ENCODE peak calls at places on chromosome X, in eight cellular contexts. Z is tibial artery; A is HCT116; V is A549; P is activated CD8-positive, alpha-beta T cell treated with anti-CD3 and anti-CD28 coated beads for 36 hours; B is dorsolateral prefrontal cortex; C is CD8-positive, alpha-beta T cell; I is GM12878. U is an unnamed sample.

GRCh38 chrX:137568741-137569469 is 3.0 kb downstream of the ZIC3 start:
- DNase-seq in Z (no peak), A (no peak), V (no peak), P (no peak), B (no peak), C (no peak), I (no peak), U (no peak)

GRCh38 chrX:15160558-15160957 is 109.3 kb downstream of the ASB9 start:
- DNase-seq in Z (no peak), A (no peak), V (no peak), P (no peak), B (no peak), C (no peak), I (no peak), U (no peak)

GRCh38 chrX:109475174-109475891 is 6.6 kb downstream of the GUCY2F start:
- DNase-seq in Z (peak; percentile 20), A (peak; percentile 54), V (peak; percentile 18), P (peak; percentile 27), B (peak; percentile 11), C (no peak), I (no peak), U (peak; percentile 41)

GRCh38 chrX:153671589-153672530 is 1.8 kb downstream of the PNCK start:
- DNase-seq in Z (no peak), A (no peak), V (no peak), P (no peak), B (no peak), C (no peak), I (no peak), U (no peak)

GRCh38 chrX:22746081-22746480 is 253.7 kb upstream of the DDX53 start:
- DNase-seq in Z (no peak), A (no peak), V (no peak), P (no peak), B (no peak), C (no peak), I (no peak), U (no peak)

GRCh38 chrX:151393514-151393913 is 3.5 kb upstream of the VMA21 start:
- DNase-seq in Z (no peak), A (no peak), V (no peak), P (peak; percentile 67), B (no peak), C (peak; percentile 39), I (no peak), U (no peak)

GRCh38 chrX:17944833-17945497 is 83.9 kb upstream of the RAI2 start:
- DNase-seq in Z (no peak), A (no peak), V (no peak), P (peak; percentile 12), B (no peak), C (no peak), I (no peak), U (peak; percentile 11)

GRCh38 chrX:113001836-113002235 is 161.2 kb upstream of the AMOT start:
- DNase-seq in Z (no peak), A (no peak), V (no peak), P (no peak), B (no peak), C (no peak), I (no peak), U (no peak)

GRCh38 chrX:109843963-109844751 is 111.1 kb upstream of the ACSL4 start:
- DNase-seq in Z (no peak), A (no peak), V (no peak), P (peak; percentile 8), B (no peak), C (no peak), I (no peak), U (no peak)

GRCh38 chrX:1138476-1138875 is 74.0 kb downstream of the CRLF2 start:
- DNase-seq in Z (no peak), A (no peak), V (no peak), P (no peak), B (no peak), C (no peak), I (no peak), U (no peak)

GRCh38 chrX:1134976-1135375 is 77.5 kb downstream of the CRLF2 start:
- DNase-seq in Z (no peak), A (no peak), V (no peak), P (no peak), B (no peak), C (no peak), I (no peak), U (no peak)

GRCh38 chrX:1139101-1139500 is 73.3 kb downstream of the CRLF2 start:
- DNase-seq in Z (no peak), A (no peak), V (no peak), P (no peak), B (no peak), C (no peak), I (no peak), U (no peak)

GRCh38 chrX:1140236-1140681 is 72.2 kb downstream of the CRLF2 start:
- DNase-seq in Z (no peak), A (no peak), V (no peak), P (no peak), B (no peak), C (no peak), I (no peak), U (no peak)

DNA sequence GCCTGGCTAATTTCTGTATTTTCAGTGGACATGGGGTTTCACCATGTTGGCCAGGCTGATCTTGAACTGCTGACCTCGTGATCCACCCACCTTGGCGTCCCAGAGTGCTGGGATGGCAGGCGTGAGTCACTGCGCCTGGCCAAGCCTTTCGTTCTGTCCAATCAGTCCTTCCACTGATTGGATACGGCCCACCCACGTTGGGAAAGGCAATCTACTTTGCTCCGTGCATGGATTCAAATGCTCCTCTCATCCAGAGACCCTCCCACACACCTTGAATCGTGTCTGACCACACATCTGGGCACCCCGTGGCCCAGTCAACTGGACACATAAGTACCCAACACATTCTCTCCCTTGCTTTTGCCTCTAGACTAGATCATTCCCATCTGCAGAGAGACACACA is 74.9 kb downstream of the CRLF2 start:
- DNase-seq in Z (no peak), A (no peak), V (no peak), P (no peak), B (no peak), C (no peak), I (no peak), U (no peak)
- TF ChIP-seq CTCF in Z (no peak), A (no peak), V (no peak), P (no peak), B (no peak), C (no peak), I (no peak), U (no peak)

DNA sequence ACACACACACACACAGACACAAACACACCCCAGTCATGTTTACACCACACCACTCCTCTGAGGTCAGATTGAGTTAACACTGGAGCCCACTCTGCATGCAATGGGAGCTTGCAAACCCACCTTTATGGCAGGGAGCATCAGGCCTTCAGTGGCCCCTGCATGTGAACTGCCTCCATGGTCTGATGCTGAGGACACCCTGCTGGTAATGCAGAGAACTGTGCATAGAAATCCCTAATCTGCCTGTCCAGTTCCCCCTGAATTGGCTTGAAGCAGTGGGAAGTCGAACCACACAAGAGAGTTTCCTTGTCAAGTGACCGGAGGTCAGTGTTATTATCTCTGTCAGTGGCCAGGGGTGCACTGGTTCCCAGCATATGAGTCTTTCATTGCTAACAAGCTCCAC is 59.8 kb downstream of the ANOS1 start:
- DNase-seq in Z (no peak), A (no peak), V (no peak), P (no peak), B (no peak), C (no peak), I (no peak), U (no peak)
- TF ChIP-seq CTCF in Z (no peak), A (no peak), V (no peak), P (no peak), B (no peak), C (no peak), I (no peak), U (no peak)

GRCh38 chrX:74293343-74293946 is 10.5 kb upstream of the ZCCHC13 start:
- DNase-seq in Z (peak; percentile 61), A (peak; percentile 57), V (peak; percentile 76), P (peak; percentile 70), B (peak; percentile 78), C (peak; percentile 46), I (no peak), U (peak; percentile 61)

GRCh38 chrX:74286950-74287349 is 17.0 kb upstream of the ZCCHC13 start:
- DNase-seq in Z (no peak), A (no peak), V (no peak), P (no peak), B (no peak), C (no peak), I (no peak), U (no peak)

GRCh38 chrX:74291577-74291963 is 12.4 kb upstream of the ZCCHC13 start:
- DNase-seq in Z (no peak), A (no peak), V (no peak), P (no peak), B (no peak), C (no peak), I (no peak), U (no peak)

GRCh38 chrX:74295102-74295501 is 8.9 kb upstream of the ZCCHC13 start:
- DNase-seq in Z (no peak), A (no peak), V (no peak), P (no peak), B (no peak), C (no peak), I (no peak), U (no peak)

DNA sequence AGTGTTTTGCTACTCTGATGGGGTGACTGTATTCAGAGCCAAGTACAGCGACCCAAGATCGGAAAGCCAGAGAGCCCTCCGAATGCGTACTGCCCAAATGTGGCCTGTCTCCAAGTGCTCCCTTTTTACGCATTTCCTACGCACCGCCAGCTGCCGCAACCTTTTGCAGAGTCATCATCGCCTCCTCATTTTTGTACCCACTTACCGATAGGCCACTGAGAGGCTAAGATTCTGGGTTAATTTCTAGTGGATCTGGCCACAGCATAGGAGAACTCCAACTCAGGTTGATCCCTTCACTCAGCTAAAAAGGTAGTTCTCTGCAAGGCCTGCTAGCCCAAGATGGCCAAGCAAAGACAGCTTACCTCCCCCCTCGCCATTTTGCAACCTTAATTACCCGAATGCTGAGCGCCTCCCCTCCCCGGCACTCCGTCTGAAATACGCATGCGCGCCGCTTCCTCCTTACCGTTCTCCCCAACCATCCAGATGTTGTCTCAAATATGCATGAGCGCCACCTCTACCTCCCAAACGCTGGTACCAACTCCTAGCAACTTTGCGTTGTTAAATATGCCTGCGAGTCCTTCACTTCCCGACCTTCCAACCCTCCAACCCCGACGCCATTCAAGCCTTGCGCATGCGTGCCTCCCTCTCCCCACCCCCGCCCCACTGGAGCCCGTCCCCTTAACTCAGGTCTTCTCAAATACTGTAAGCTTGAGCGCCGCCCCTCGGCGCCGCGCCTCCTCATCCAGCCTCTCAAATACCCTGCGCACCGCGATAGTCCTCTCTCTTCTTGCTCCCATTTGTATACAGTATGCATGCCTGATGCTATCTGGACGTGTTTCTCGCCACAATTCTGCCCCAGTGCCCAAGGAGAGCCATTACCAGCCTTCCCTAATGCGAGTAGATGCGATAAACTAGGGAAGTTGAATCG is 11.8 kb upstream of the ZCCHC13 start:
- DNase-seq in Z (peak; percentile 92), A (peak; percentile 79), V (peak; percentile 77), P (peak; percentile 90), B (peak; percentile 78), C (peak; percentile 70), I (peak; percentile 67), U (peak; percentile 80)
- TF ChIP-seq CTCF in Z (no peak), A (peak; percentile 7), V (peak; percentile 17), P (no peak), B (peak; percentile 24), C (no peak), I (peak; percentile 50), U (no peak)

DNA sequence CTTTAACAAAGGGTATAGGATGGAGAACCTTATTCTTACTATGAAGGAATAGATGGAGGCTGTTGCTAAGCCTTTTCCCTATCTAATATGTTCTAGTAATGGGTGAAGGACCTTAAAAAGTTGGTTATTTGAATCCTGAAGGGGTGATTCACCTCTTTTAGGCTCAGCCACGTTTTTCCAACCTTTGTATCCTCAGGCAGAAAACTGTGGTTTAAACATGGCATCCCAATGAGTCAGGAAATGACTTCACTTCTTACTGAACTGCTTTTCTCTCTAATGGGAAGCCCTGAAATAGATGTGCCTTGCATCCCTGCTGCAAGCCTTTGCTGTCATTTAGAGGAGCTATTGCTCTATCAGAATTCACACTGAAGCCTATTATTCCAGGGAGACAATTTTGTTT is 191.0 kb upstream of the ARX start:
- DNase-seq in Z (no peak), A (no peak), V (no peak), P (no peak), B (no peak), C (no peak), I (no peak), U (no peak)
- TF ChIP-seq CTCF in Z (no peak), A (no peak), V (no peak), P (no peak), B (no peak), C (no peak), I (no peak), U (no peak)

U was measured in Calu3.